ENCODE peak calls at places on chromosome 12, in seven cellular contexts. N, V, H, A, Q, F and D are unnamed samples.

GRCh38 chr12:86712425-86712843 is 456.2 kb upstream of the MGAT4C start:
- DNase-seq in N (no peak), V (no peak), H (no peak), A (no peak), Q (no peak), F (peak), D (no peak)

GRCh38 chr12:120085920-120086319 is 30.6 kb downstream of the RAB35 start:
- DNase-seq in N (no peak), V (no peak), H (no peak), A (no peak), Q (no peak), F (no peak), D (no peak)

GRCh38 chr12:111886662-111887545 is 44.9 kb downstream of the MAPKAPK5 start:
- DNase-seq in N (no peak), V (no peak), H (no peak), A (no peak), Q (no peak), F (no peak), D (no peak)

GRCh38 chr12:57235012-57235727 is 5.7 kb downstream of the SHMT2 start:
- DNase-seq in N (peak), V (no peak), H (no peak), A (no peak), Q (peak), F (no peak), D (peak)

GRCh38 chr12:73629893-73630872 is 907.5 kb upstream of the ATXN7L3B start:
- DNase-seq in N (no peak), V (no peak), H (no peak), A (no peak), Q (no peak), F (no peak), D (no peak)

GRCh38 chr12:101857043-101857558 is 20.3 kb upstream of the DRAM1 start:
- DNase-seq in N (no peak), V (no peak), H (no peak), A (no peak), Q (no peak), F (no peak), D (no peak)

GRCh38 chr12:64004639-64005038 is 160.1 kb downstream of the SRGAP1 start:
- DNase-seq in N (no peak), V (no peak), H (no peak), A (no peak), Q (no peak), F (no peak), D (no peak)

GRCh38 chr12:23662966-23663365 is 286.5 kb downstream of the SOX5 start:
- DNase-seq in N (no peak), V (peak), H (no peak), A (no peak), Q (no peak), F (no peak), D (no peak)

GRCh38 chr12:122406701-122407154 is 15.7 kb downstream of the CLIP1 start:
- DNase-seq in N (no peak), V (no peak), H (no peak), A (no peak), Q (no peak), F (no peak), D (no peak)

GRCh38 chr12:95473947-95474817 is at the start of gene METAP2:
- DNase-seq in N (peak), V (peak), H (peak), A (peak), Q (peak), F (peak), D (peak)
- TF ChIP-seq POLR2A in N (peak), V (peak), H (peak), A (peak), Q (peak), F (peak), D (peak)

GRCh38 chr12:6851153-6851920 is at the start of gene CDCA3:
- DNase-seq in N (peak), V (peak), H (peak), A (peak), Q (peak), F (peak), D (peak)
- TF ChIP-seq POLR2A in N (peak), V (peak), H (peak), A (peak), Q (peak), F (peak), D (peak)

GRCh38 chr12:6946033-6946919 is 2.5 kb downstream of the C12orf57 start:
- DNase-seq in N (no peak), V (peak), H (no peak), A (peak), Q (no peak), F (no peak), D (peak)
- TF ChIP-seq POLR2A in N (no peak), V (peak), H (peak), A (peak), Q (no peak), F (no peak), D (peak)

GRCh38 chr12:42498549-42499247 is 90.8 kb downstream of the PRICKLE1 start:
- DNase-seq in N (no peak), V (no peak), H (no peak), A (no peak), Q (no peak), F (no peak), D (no peak)
- TF ChIP-seq POLR2A in N (no peak), V (no peak), H (no peak), A (no peak), Q (no peak), F (no peak), D (no peak)

GRCh38 chr12:52925717-52926595 is 21.1 kb upstream of the KRT8 start:
- DNase-seq in N (no peak), V (peak), H (no peak), A (peak), Q (no peak), F (no peak), D (peak)
- TF ChIP-seq POLR2A in N (no peak), V (no peak), H (no peak), A (peak), Q (no peak), F (no peak), D (peak)

DNA sequence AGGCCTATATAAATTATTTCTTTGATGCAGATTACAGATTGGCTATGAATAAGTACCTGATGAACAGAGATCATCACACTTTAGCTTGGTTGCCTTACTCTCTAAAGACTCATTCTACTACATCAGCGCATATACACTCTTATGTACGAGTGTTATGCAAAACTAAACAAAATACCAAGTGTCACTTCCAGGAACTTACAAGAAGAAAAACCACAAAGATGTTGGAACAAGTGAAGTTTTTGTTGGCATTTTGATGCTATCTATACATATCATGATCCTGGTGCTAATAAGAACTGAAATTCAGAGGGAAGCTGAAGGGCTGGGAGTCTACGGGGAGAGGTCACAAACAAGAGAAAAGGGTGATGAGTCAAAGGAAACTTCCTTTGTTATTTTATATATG is 47.9 kb upstream of the CERS5 start:
- DNase-seq in N (no peak), V (no peak), H (no peak), A (no peak), Q (no peak), F (no peak), D (no peak)
- TF ChIP-seq POLR2A in N (no peak), V (no peak), H (no peak), A (no peak), Q (no peak), F (no peak), D (no peak)

GRCh38 chr12:104494137-104494815 is 37.5 kb downstream of the CHST11 start:
- DNase-seq in N (no peak), V (peak), H (no peak), A (no peak), Q (no peak), F (no peak), D (peak)
- TF ChIP-seq POLR2A in N (no peak), V (no peak), H (no peak), A (no peak), Q (no peak), F (no peak), D (no peak)